ENCODE peak calls at places on chromosomes 12 and 14, in four cellular contexts. U is mucosa of descending colon; X is testis; Y is CD8-positive, alpha-beta T cell. S is an unnamed sample.

GRCh38 chr14:56125772-56126411 is 7.7 kb downstream of the PELI2 start:
- DNase-seq in Y (no peak), X (no peak), U (no peak), S (no peak)

GRCh38 chr14:100734031-100734990 is 7.6 kb downstream of the DLK1 start:
- DNase-seq in U (no peak), X (no peak), Y (no peak), S (peak; percentile 19)

GRCh38 chr12:95460901-95461300 is 13.1 kb upstream of the METAP2 start:
- DNase-seq in U (no peak), Y (no peak), X (no peak), S (no peak)

GRCh38 chr12:129064201-129064881 is 211.1 kb downstream of the GLT1D1 start:
- DNase-seq in X (no peak), U (no peak), Y (no peak), S (no peak)

GRCh38 chr14:45251912-45252311 is 1.1 kb downstream of the MIS18BP1 start:
- DNase-seq in Y (no peak), U (peak; percentile 31), X (no peak), S (no peak)

GRCh38 chr12:110100315-110100970 is 23.7 kb upstream of the IFT81 start:
- DNase-seq in U (peak; percentile 80), X (peak; percentile 83), Y (peak; percentile 15), S (no peak)

GRCh38 chr12:119589087-119589486 is 4.5 kb upstream of the TMEM233 start:
- DNase-seq in U (no peak), Y (no peak), X (no peak), S (no peak)

GRCh38 chr12:117844114-117844513 is 124.7 kb downstream of the KSR2 start:
- DNase-seq in U (no peak), Y (no peak), X (no peak), S (no peak)

GRCh38 chr12:31431721-31432120 is 105.8 kb upstream of the SINHCAF start:
- DNase-seq in U (no peak), X (no peak), Y (no peak), S (no peak)

GRCh38 chr14:91185721-91186120 is 58.8 kb downstream of the GPR68 start:
- DNase-seq in X (no peak), U (no peak), Y (no peak), S (no peak)

DNA sequence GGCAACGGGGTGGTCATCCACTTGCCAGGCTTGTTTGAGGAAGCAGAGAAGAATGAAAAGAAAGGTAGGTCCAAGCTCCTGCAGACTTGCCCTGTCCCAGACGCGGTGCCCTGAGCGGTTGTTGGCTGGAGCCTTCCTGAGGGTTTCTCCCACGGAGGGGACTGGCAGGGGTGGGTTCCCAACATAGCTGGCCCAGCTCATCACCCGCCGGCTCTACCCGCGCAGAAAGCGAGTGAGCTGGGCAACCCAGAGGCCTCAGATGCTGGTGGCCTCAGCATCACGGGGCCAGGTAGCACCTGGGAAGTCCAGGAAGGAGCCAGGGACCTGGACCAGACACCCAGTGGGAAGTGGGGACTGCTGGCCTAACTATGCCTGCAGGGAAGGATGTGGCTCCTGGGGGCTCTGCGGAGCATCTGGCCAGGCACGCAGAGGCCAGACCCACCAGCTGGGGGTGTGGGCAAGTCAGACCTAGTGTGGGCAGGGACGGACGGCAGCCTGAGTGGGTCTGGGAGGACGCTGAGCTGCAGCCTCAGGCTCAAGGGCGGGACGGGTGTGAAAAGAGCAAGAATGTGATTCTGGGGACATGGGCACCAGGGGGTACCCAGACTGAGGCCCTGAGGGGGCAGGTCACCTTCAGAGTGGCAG is 14.4 kb upstream of the SIVA1 start:
- DNase-seq in Y (no peak), X (no peak), U (no peak), S (no peak)
- H3K4me1 ChIP-seq in Y (no peaks in the 10 kb centered on the region), X (peaks cover 19% of the 10 kb centered on the region), U (no peaks in the 10 kb centered on the region), S (no peaks in the 10 kb centered on the region)

GRCh38 chr12:11739980-11740379 is 90.5 kb downstream of the ETV6 start:
- DNase-seq in Y (no peak), U (no peak), X (no peak), S (no peak)

GRCh38 chr12:11741434-11742092 is 92.1 kb downstream of the ETV6 start:
- DNase-seq in U (no peak), Y (no peak), X (no peak), S (no peak)

GRCh38 chr12:11734781-11735180 is 85.3 kb downstream of the ETV6 start:
- DNase-seq in X (no peak), Y (no peak), U (no peak), S (no peak)

GRCh38 chr12:11743333-11743732 is 93.9 kb downstream of the ETV6 start:
- DNase-seq in U (no peak), Y (no peak), X (no peak), S (no peak)

DNA sequence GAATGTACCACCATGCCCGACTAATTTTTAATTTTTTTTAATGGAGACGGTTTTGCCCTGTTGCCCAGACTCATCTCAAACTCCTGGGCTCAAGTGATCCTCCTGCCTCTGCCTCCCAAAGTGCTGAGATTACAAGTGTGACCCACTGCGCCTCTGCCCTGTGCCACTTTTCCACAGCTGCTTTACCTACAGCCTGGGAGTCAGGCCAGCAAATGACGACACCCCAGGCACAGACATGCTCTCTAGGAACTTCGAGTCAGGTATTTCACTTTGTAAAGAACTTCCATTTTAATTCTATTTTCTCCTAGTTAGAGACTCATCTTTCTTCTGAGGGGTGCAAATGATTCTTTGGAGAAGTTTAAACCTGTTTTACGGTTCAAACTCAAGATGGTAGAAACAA is 89.0 kb downstream of the ETV6 start:
- DNase-seq in X (no peak), U (no peak), Y (no peak), S (no peak)
- H3K4me1 ChIP-seq in X (no peaks in the 10 kb centered on the region), U (peaks cover 3% of the 10 kb centered on the region), Y (no peaks in the 10 kb centered on the region), S (no peaks in the 10 kb centered on the region)

DNA sequence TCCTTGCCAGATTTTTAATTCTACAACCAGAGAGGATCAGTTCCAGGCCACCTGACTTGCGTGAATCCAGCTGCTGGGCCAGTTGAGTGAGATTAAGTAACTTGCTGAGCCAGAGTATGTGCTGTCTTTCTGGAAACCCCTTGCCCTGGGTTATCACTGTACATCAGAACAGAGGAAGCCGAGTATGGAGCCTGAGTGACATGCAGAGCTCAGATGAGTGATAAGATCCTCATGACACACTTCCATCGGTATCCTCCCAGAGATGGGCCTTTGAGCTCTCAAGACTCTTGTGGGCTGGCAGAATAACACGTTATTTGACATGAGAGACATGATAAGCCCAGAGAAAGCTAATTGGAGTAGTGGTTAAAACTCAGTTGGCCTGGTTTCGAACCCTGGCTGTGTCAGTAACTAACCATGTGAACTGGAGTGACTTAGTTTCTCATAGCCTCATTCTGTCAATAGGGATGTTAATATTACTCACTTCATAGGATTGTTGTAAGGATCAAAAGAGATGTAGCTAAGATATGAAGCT is 388.1 kb downstream of the ZFP36L1 start:
- DNase-seq in U (no peak), Y (no peak), X (no peak), S (no peak)
- H3K4me1 ChIP-seq in U (peaks cover 17% of the 10 kb centered on the region), Y (peaks cover 38% of the 10 kb centered on the region), X (peaks cover 40% of the 10 kb centered on the region), S (peaks cover 13% of the 10 kb centered on the region)

GRCh38 chr12:47740536-47741339 is 15.4 kb upstream of the ENDOU start:
- DNase-seq in Y (no peak), U (no peak), X (no peak), S (no peak)

GRCh38 chr12:47739959-47740358 is 14.7 kb upstream of the ENDOU start:
- DNase-seq in X (no peak), Y (no peak), U (peak; percentile 50), S (peak; percentile 68)

GRCh38 chr12:47741340-47741703 is 16.0 kb upstream of the ENDOU start:
- DNase-seq in Y (peak; percentile 62), X (peak; percentile 86), U (peak; percentile 83), S (peak; percentile 93)

GRCh38 chr12:47737936-47738335 is 12.6 kb upstream of the ENDOU start:
- DNase-seq in U (no peak), X (no peak), Y (no peak), S (no peak)

GRCh38 chr12:47739297-47739696 is 14.0 kb upstream of the ENDOU start:
- DNase-seq in Y (no peak), U (no peak), X (no peak), S (no peak)
- H3K4me1 ChIP-seq in Y (peaks cover 27% of the 10 kb centered on the region), U (peaks cover 26% of the 10 kb centered on the region), X (peaks cover 68% of the 10 kb centered on the region), S (peaks cover 23% of the 10 kb centered on the region)

DNA sequence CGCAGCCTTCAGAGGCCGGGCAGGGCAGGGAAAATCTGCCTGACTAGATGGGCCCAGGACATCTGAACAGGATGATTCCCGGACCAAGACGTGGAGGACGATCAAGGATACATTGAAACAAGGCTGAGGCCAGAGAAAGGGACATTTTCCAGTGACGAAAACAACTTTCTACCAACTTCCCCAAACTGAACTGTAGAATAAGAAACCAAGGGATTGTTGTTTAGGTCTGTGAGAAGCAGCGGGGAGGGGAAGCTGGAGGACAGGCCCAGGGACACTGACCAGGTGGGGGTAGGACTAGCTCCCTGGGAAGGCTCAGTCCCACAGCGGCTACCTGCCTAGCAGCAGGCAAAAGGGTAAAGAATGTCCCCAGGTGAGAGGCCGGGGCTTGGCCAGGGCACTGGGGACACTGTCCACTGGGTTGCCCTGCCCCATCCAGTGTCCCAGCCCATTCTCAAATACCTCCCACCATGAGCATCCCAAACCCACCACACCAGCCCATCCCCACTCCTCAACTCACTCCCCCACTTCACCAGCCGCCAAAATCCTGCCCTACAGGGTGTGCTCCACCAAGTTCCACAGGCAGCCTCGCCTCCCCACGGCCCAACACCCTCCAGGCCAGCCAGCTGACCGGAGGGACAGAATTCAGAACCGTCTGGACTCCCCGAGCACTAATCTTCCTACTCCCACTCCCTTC is 984 bp downstream of the TNFRSF1A start:
- DNase-seq in U (no peak), Y (no peak), X (no peak), S (no peak)
- H3K4me1 ChIP-seq in U (peaks cover 48% of the 10 kb centered on the region), Y (peaks cover 63% of the 10 kb centered on the region), X (peaks cover 53% of the 10 kb centered on the region), S (peaks cover 67% of the 10 kb centered on the region)

DNA sequence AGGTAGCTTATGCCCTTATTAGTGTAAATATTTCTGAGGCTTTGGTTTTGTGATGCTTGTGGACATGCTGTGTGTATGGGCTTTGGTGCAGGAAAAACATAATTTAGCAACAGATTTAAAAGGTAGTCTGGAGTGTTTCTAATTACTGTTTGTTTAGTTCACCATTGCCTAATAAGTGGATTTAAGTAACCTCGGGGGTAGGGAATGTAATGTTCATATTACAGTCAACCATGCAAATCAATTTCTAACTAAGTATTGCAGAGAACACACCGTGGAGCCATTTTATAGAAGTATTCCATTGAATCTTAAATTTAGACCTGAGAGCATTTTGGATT is 53.5 kb downstream of the ANO6 start:
- DNase-seq in Y (no peak), X (no peak), U (no peak), S (no peak)
- H3K4me1 ChIP-seq in Y (no peaks in the 10 kb centered on the region), X (peaks cover 27% of the 10 kb centered on the region), U (no peaks in the 10 kb centered on the region), S (no peaks in the 10 kb centered on the region)

DNA sequence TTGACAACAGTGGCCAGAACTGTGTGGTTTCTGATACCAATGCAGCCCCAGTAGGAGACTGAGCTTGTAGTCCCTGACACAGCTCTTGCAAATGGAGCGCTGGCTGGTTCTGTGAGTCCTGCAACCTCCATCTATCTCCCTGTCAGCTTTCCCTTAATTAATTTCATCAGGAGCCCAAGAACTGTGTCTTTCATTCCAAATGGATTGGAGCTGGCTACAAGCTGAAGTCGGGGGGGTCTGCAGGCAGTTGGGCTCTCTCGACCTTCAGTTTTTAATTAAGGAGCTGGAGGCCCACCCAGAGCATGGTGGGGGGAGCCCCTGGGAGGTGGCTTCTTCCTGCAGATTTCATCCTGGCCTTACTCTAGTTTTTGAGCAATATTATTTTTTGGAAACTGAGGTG is 160.6 kb downstream of the ADGRD1 start:
- DNase-seq in Y (no peak), U (no peak), X (no peak), S (no peak)
- H3K4me1 ChIP-seq in Y (no peaks in the 10 kb centered on the region), U (no peaks in the 10 kb centered on the region), X (peaks cover 41% of the 10 kb centered on the region), S (no peaks in the 10 kb centered on the region)

GRCh38 chr14:89428556-89429196 is 11.6 kb upstream of the FOXN3 start:
- DNase-seq in U (no peak), X (peak; percentile 41), Y (no peak), S (peak; percentile 45)
- H3K4me1 ChIP-seq in U (peaks cover 21% of the 10 kb centered on the region), X (peaks cover 26% of the 10 kb centered on the region), Y (peaks cover 35% of the 10 kb centered on the region), S (peaks cover 40% of the 10 kb centered on the region)

GRCh38 chr12:772056-772697 is 19.8 kb downstream of the WNK1 start:
- DNase-seq in X (no peak), Y (no peak), U (no peak), S (no peak)
- H3K4me1 ChIP-seq in X (peaks cover 12% of the 10 kb centered on the region), Y (peaks cover 36% of the 10 kb centered on the region), U (peaks cover 18% of the 10 kb centered on the region), S (peaks cover 31% of the 10 kb centered on the region)

S was measured in Peyer's patch.